ENCODE peak calls at places on chromosomes 4 and X, in six cellular contexts. O, Y, G, E, W and R are unnamed samples.
A peak's percentile ranks its signal among the peaks of the same experiment; 100 is the strongest.

GRCh38 chr4:185508162-185508561 is 27.1 kb downstream of the PDLIM3 start:
- DNase-seq in O (no peak), Y (no peak), G (no peak), E (no peak), W (no peak), R (no peak)

GRCh38 chr4:138438608-138439007 is 196.5 kb upstream of the SLC7A11 start:
- DNase-seq in O (no peak), Y (no peak), G (no peak), E (no peak), W (no peak), R (no peak)

GRCh38 chrX:149831473-149831872 is 49.5 kb upstream of the MAGEA8 start:
- DNase-seq in O (no peak), Y (no peak), G (no peak), E (no peak), W (no peak), R (no peak)

GRCh38 chr4:112889619-112890294 is 159.7 kb upstream of the ANK2 start:
- DNase-seq in O (no peak), Y (no peak), G (no peak), E (peak; percentile 87), W (peak; percentile 37), R (no peak)

GRCh38 chr4:73698217-73698616 is 42.2 kb upstream of the CXCL8 start:
- DNase-seq in O (peak; percentile 9), Y (peak; percentile 80), G (no peak), E (peak; percentile 78), W (peak; percentile 35), R (no peak)

GRCh38 chr4:94458682-94459081 is 6.9 kb downstream of the PDLIM5 start:
- DNase-seq in O (no peak), Y (no peak), G (no peak), E (no peak), W (no peak), R (no peak)

GRCh38 chr4:165784672-165785071 is 88.4 kb upstream of the TLL1 start:
- DNase-seq in O (no peak), Y (no peak), G (no peak), E (peak; percentile 14), W (no peak), R (no peak)

GRCh38 chr4:52987401-52988056 is 125.4 kb downstream of the RASL11B start:
- DNase-seq in O (no peak), Y (no peak), G (no peak), E (peak; percentile 43), W (no peak), R (no peak)

GRCh38 chr4:169017971-169018370 is 7.9 kb upstream of the CBR4 start:
- DNase-seq in O (no peak), Y (no peak), G (no peak), E (no peak), W (no peak), R (no peak)

GRCh38 chr4:169018406-169018805 is 8.4 kb upstream of the CBR4 start:
- DNase-seq in O (no peak), Y (no peak), G (no peak), E (no peak), W (no peak), R (no peak)

GRCh38 chr4:169013396-169013795 is 3.3 kb upstream of the CBR4 start:
- DNase-seq in O (no peak), Y (no peak), G (no peak), E (no peak), W (no peak), R (no peak)

GRCh38 chr4:169014581-169014980 is 4.5 kb upstream of the CBR4 start:
- DNase-seq in O (no peak), Y (no peak), G (no peak), E (no peak), W (no peak), R (no peak)

GRCh38 chr4:169015237-169015636 is 5.2 kb upstream of the CBR4 start:
- DNase-seq in O (peak; percentile 80), Y (peak; percentile 70), G (peak; percentile 39), E (no peak), W (no peak), R (no peak)
- H3K4me3 ChIP-seq in O (no peak overlapping the region), Y (no peak overlapping the region), G (no peak overlapping the region), E (no peak overlapping the region), W (no peak overlapping the region), R (no peak overlapping the region)

GRCh38 chrX:17986440-17986839 is 125.3 kb upstream of the RAI2 start:
- DNase-seq in O (no peak), Y (no peak), G (no peak), E (no peak), W (no peak), R (no peak)
- H3K4me3 ChIP-seq in O (no peak overlapping the region), Y (no peak overlapping the region), G (no peak overlapping the region), E (no peak overlapping the region), W (no peak overlapping the region), R (no peak overlapping the region)

GRCh38 chrX:134669378-134670098 is 11.3 kb upstream of the PLAC1 start:
- DNase-seq in O (no peak), Y (no peak), G (no peak), E (peak; percentile 89), W (no peak), R (peak; percentile 69)
- H3K4me3 ChIP-seq in O (no peak overlapping the region), Y (no peak overlapping the region), G (no peak overlapping the region), E (no peak overlapping the region), W (no peak overlapping the region), R (no peak overlapping the region)

DNA sequence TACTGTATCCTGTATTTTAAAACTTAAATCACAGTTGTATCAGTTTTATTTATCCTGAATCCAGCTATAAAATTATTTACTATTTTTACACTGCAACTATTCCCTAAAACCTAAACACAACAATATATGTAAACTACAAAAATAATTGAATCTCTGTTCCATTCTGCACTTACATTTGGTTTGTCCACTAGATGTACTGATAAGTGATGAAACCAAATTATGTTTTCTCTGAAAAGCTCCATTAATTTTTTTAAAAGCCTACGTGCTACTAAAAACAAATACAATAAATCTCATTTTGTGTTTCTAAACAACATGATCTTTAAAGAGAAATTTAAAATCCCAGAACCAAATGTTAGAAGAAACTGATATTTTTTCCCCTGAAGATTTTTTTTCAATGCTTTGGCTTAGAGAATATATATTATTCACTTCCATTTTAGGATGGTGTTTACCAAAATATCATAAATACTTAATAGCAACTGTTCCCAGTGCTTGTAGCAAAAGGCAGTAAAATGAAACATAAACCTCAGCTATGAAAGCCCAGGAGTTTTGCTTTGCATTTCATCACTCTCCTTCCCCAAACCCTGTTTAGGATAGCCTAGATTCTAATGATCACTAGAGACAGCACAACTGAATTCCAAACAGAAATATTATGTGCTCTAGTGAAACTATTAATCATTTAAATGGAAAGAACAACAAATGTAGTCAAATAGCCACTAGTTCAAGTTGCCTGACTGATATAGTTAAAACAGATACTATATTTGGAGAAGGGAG is 19.7 kb downstream of the ANTXR2 start:
- DNase-seq in O (no peak), Y (no peak), G (no peak), E (no peak), W (no peak), R (no peak)
- H3K4me3 ChIP-seq in O (no peak overlapping the region), Y (no peak overlapping the region), G (no peak overlapping the region), E (no peak overlapping the region), W (no peak overlapping the region), R (no peak overlapping the region)

GRCh38 chr4:23630110-23630509 is 259.7 kb downstream of the PPARGC1A start:
- DNase-seq in O (no peak), Y (no peak), G (no peak), E (no peak), W (no peak), R (no peak)

GRCh38 chr4:23629421-23629820 is 260.4 kb downstream of the PPARGC1A start:
- DNase-seq in O (no peak), Y (no peak), G (no peak), E (no peak), W (no peak), R (no peak)

GRCh38 chr4:23635468-23635867 is 254.4 kb downstream of the PPARGC1A start:
- DNase-seq in O (no peak), Y (no peak), G (no peak), E (no peak), W (no peak), R (no peak)

GRCh38 chr4:23631255-23631950 is 258.4 kb downstream of the PPARGC1A start:
- DNase-seq in O (no peak), Y (no peak), G (no peak), E (no peak), W (no peak), R (no peak)
- H3K4me3 ChIP-seq in O (no peak overlapping the region), Y (no peak overlapping the region), G (no peak overlapping the region), E (no peak overlapping the region), W (no peak overlapping the region), R (no peak overlapping the region)

GRCh38 chr4:54647070-54647469 is 10.7 kb upstream of the KIT start:
- DNase-seq in O (no peak), Y (no peak), G (no peak), E (no peak), W (no peak), R (no peak)

GRCh38 chr4:54643172-54643571 is 14.6 kb upstream of the KIT start:
- DNase-seq in O (no peak), Y (no peak), G (no peak), E (no peak), W (no peak), R (no peak)

GRCh38 chr4:54645830-54646229 is 11.9 kb upstream of the KIT start:
- DNase-seq in O (no peak), Y (no peak), G (no peak), E (no peak), W (no peak), R (no peak)

GRCh38 chr4:54643958-54644357 is 13.8 kb upstream of the KIT start:
- DNase-seq in O (no peak), Y (no peak), G (no peak), E (no peak), W (no peak), R (no peak)
- H3K4me3 ChIP-seq in O (no peak overlapping the region), Y (no peak overlapping the region), G (no peak overlapping the region), E (no peak overlapping the region), W (no peak overlapping the region), R (no peak overlapping the region)

GRCh38 chrX:78957768-78958130 is 12.6 kb downstream of the P2RY10 start:
- DNase-seq in O (no peak), Y (no peak), G (no peak), E (no peak), W (no peak), R (no peak)
- H3K4me3 ChIP-seq in O (no peak overlapping the region), Y (no peak overlapping the region), G (no peak overlapping the region), E (no peak overlapping the region), W (no peak overlapping the region), R (no peak overlapping the region)

DNA sequence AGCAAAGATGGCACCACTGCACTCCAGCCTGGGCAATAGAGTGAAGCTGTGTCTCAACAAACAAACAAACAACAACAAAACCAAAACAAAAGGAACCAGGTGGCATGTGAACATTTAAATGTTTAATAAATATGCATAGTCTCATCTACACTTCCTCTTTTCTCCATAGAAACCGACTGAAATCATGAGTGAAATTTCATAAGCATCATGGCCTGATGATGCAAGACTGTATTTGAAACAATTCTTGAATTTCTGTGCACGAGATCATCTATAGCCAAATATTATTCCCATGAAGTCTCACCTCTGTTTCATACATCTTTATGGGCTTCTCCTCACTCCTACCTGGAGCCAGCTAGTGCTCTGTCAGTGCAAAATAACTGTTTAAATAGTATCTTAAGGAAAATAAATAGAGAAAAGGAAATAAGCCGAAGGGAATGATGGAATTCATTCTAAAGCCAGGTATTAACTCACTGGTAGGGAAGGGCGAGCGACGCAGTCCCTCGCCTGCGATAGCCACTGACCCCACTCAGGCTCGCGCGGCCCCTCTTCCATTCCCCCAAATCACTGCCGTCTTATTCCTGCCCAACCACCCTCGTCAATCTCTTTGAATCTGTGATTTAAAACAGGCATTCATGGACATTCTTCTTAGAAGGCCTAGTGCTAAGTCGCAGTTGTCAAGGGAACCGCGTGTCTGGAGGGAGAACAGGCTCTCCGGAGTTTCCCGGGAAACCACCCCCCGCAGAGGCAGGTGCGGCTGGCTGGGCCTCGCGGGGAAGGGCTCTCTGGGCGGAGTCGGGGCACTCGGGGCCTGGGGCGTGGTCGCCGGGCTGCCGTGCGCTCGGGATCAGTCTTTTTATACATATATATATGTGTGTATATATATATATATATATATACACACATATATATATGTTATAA is 52.4 kb upstream of the TRIM2 start:
- DNase-seq in O (peak; percentile 79), Y (peak; percentile 44), G (peak; percentile 91), E (peak; percentile 40), W (peak; percentile 71), R (no peak)
- H3K4me3 ChIP-seq in O (peak overlapping the region; percentile 45), Y (peak overlapping the region; percentile 80), G (peak overlapping the region; percentile 52), E (no peak overlapping the region), W (no peak overlapping the region), R (no peak overlapping the region)